ENCODE peak calls at places on chromosomes 4 and X, in five cellular contexts. G is endothelial cell, E is GM06990, J is OCI-LY7, S is bronchial epithelial cell. M is an unnamed sample.

GRCh38 chr4:184416913-184417734 is 57.2 kb downstream of the IRF2 start:
- DNase-seq in G (no peak), E (no peak), J (peak; percentile 59), S (no peak), M (peak; percentile 71)

GRCh38 chrX:38804481-38805293 is 3.4 kb downstream of the MID1IP1 start:
- DNase-seq in G (peak; percentile 34), E (peak; percentile 65), J (peak; percentile 53), S (no peak), M (peak; percentile 16)

GRCh38 chrX:68286076-68286475 is 147.2 kb downstream of the OPHN1 start:
- DNase-seq in G (no peak), E (no peak), J (no peak), S (no peak), M (no peak)

GRCh38 chrX:150856785-150857184 is 41.7 kb downstream of the CD99L2 start:
- DNase-seq in G (no peak), E (no peak), J (no peak), S (no peak), M (no peak)

GRCh38 chr4:115294717-115295116 is 181.3 kb upstream of the NDST4 start:
- DNase-seq in G (no peak), E (no peak), J (no peak), S (no peak), M (no peak)

GRCh38 chr4:47930971-47931804 is 16.8 kb upstream of the NFXL1 start:
- DNase-seq in G (no peak), E (no peak), J (no peak), S (peak; percentile 54), M (no peak)

GRCh38 chr4:7630559-7631287 is 196.0 kb upstream of the PSAPL1 start:
- DNase-seq in G (no peak), E (no peak), J (no peak), S (peak; percentile 80), M (no peak)

GRCh38 chr4:109256847-109257246 is 45.6 kb downstream of the COL25A1 start:
- DNase-seq in G (no peak), E (no peak), J (no peak), S (no peak), M (no peak)

GRCh38 chr4:43693876-43694275 is 754.7 kb downstream of the KCTD8 start:
- DNase-seq in G (no peak), E (no peak), J (no peak), S (no peak), M (no peak)

GRCh38 chr4:141543176-141543575 is 93.2 kb upstream of the IL15 start:
- DNase-seq in G (no peak), E (no peak), J (no peak), S (peak; percentile 50), M (no peak)

GRCh38 chrX:132737743-132738142 is 220.7 kb downstream of the HS6ST2 start:
- DNase-seq in G (no peak), E (no peak), J (no peak), S (peak; percentile 65), M (no peak)

GRCh38 chr4:150302553-150302952 is 224.3 kb downstream of the DCLK2 start:
- DNase-seq in G (no peak), E (no peak), J (no peak), S (peak; percentile 94), M (no peak)

GRCh38 chrX:120857240-120857639 is 18.4 kb downstream of the CT47B1 start:
- DNase-seq in G (peak; percentile 3), E (no peak), J (peak; percentile 16), S (peak; percentile 0), M (no peak)

GRCh38 chr4:149521611-149522010 is 294.0 kb downstream of the IQCM start:
- DNase-seq in G (no peak), E (no peak), J (no peak), S (peak; percentile 35), M (no peak)

GRCh38 chr4:140448830-140449229 is 21.4 kb upstream of the CLGN start:
- DNase-seq in G (no peak), E (no peak), J (no peak), S (peak; percentile 8), M (no peak)

GRCh38 chr4:144845411-144845810 is 199.5 kb downstream of the HHIP start:
- DNase-seq in G (no peak), E (no peak), J (no peak), S (no peak), M (no peak)

GRCh38 chr4:2842667-2843022 is 999 bp upstream of the ADD1 start:
- DNase-seq in G (no peak), E (no peak), J (no peak), S (no peak), M (no peak)

GRCh38 chrX:47483310-47484268 is 567 bp upstream of the ZNF41 start:
- DNase-seq in G (peak; percentile 12), E (peak; percentile 17), J (no peak), S (no peak), M (no peak)

GRCh38 chr4:183596056-183596757 is 62.8 kb downstream of the RWDD4 start:
- DNase-seq in G (no peak), E (no peak), J (no peak), S (peak; percentile 37), M (no peak)

DNA sequence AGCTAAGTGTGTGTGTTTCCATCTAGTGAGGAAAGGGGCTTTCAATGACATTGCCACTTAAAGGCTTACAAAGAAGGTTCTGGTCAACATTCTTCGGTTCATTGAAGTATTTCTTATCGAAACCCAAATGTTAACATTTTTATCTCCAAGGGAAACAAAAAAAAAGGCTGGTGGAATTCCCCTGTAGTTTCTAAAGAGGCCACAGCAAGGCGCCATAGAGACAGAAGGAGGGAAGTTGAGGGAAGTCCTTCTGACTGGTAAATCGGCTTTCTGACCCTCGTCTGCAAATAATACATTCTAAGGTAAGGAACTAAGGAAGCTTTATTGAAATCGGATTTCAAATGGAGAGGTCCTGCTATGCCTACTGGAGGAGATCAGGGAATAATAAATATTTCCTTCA is 1.7 kb upstream of the ZFP42 start:
- DNase-seq in G (peak; percentile 34), E (no peak), J (no peak), S (no peak), M (no peak)
- TF ChIP-seq CTCF in G (peak; percentile 57), E (peak; percentile 5), J (peak; percentile 46), S (no peak), M (no peak)

DNA sequence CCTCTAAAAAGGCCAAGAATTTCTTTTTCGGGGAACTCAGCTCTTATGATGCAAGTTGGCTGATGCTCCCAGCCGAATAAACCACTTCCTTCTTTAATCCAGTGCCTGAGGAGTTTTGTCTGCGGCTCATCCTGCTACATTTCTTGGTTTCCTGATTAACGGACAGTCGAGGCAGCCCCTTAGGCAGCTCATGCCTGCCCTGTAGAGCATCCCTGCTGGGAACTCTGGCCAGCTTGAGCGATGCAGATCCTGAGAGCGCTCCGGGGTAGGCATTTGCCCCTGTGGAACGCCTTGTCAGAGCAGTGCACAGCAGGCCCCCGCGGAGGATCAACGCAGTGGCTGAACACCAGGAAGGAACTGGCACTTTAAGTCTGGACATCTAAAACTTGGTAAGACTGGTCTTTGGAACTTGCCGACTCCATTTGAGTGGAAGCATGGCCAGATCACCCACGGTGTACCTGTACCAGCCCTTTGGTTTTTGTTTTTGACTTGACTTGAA is 3.1 kb downstream of the CT45A10 start:
- DNase-seq in G (no peak), E (no peak), J (no peak), S (no peak), M (no peak)
- TF ChIP-seq CTCF in G (no peak), E (no peak), J (no peak), S (no peak), M (no peak)

GRCh38 chrX:53239474-53239873 is 14.5 kb upstream of the KDM5C start:
- DNase-seq in G (peak; percentile 22), E (no peak), J (peak; percentile 26), S (no peak), M (peak; percentile 44)
- TF ChIP-seq CTCF in G (no peak), E (peak; percentile 37), J (peak; percentile 66), S (no peak), M (peak; percentile 27)

GRCh38 chrX:107629533-107629909 is 1.2 kb downstream of the PRPS1 start:
- DNase-seq in G (no peak), E (no peak), J (peak; percentile 48), S (peak; percentile 2), M (no peak)
- TF ChIP-seq CTCF in G (no peak), E (peak; percentile 2), J (peak; percentile 61), S (no peak), M (no peak)

M was measured in GM20000.